ENCODE peak calls at places on chromosome 14, in eight cellular contexts. One of them, this sample, is unnamed.

GRCh38 chr14:52801014-52801708 is 9.8 kb upstream of the GNPNAT1 start:
- DNase-seq in HTR-8/SVneo: no peak
- DNase-seq in naive thymus-derived CD8-positive, alpha-beta T cell: peak
- DNase-seq in SW 1271: peak
- DNase-seq in stimulated activated CD8-positive, alpha-beta memory T cell treated with anti-CD3 and anti-CD28 coated beads, Interleukin-4, amount 100 ng/mL, for 4 hours: no peak
- DNase-seq in tibial nerve: no peak
- DNase-seq in progenitor cell of endocrine pancreas: no peak
- DNase-seq in stimulated activated CD4-positive, alpha-beta T cell treated with anti-CD3 and anti-CD28 coated beads, Interleukin-4, amount 100 ng/mL, for 48 hours: no peak
- DNase-seq in this sample: no peak

GRCh38 chr14:93285048-93285447 is 47.8 kb downstream of the BTBD7 start:
- DNase-seq in HTR-8/SVneo: no peak
- DNase-seq in naive thymus-derived CD8-positive, alpha-beta T cell: no peak
- DNase-seq in SW 1271: no peak
- DNase-seq in stimulated activated CD8-positive, alpha-beta memory T cell treated with anti-CD3 and anti-CD28 coated beads, Interleukin-4, amount 100 ng/mL, for 4 hours: no peak
- DNase-seq in tibial nerve: no peak
- DNase-seq in progenitor cell of endocrine pancreas: no peak
- DNase-seq in stimulated activated CD4-positive, alpha-beta T cell treated with anti-CD3 and anti-CD28 coated beads, Interleukin-4, amount 100 ng/mL, for 48 hours: no peak
- DNase-seq in this sample: no peak

GRCh38 chr14:71408362-71409035 is 501.2 kb downstream of the PCNX1 start:
- DNase-seq in HTR-8/SVneo: no peak
- DNase-seq in naive thymus-derived CD8-positive, alpha-beta T cell: no peak
- DNase-seq in SW 1271: no peak
- DNase-seq in stimulated activated CD8-positive, alpha-beta memory T cell treated with anti-CD3 and anti-CD28 coated beads, Interleukin-4, amount 100 ng/mL, for 4 hours: no peak
- DNase-seq in tibial nerve: no peak
- DNase-seq in progenitor cell of endocrine pancreas: no peak
- DNase-seq in stimulated activated CD4-positive, alpha-beta T cell treated with anti-CD3 and anti-CD28 coated beads, Interleukin-4, amount 100 ng/mL, for 48 hours: no peak
- DNase-seq in this sample: no peak

GRCh38 chr14:71591929-71592328 is 340.3 kb upstream of the RGS6 start:
- DNase-seq in HTR-8/SVneo: peak
- DNase-seq in naive thymus-derived CD8-positive, alpha-beta T cell: no peak
- DNase-seq in SW 1271: peak
- DNase-seq in stimulated activated CD8-positive, alpha-beta memory T cell treated with anti-CD3 and anti-CD28 coated beads, Interleukin-4, amount 100 ng/mL, for 4 hours: no peak
- DNase-seq in tibial nerve: no peak
- DNase-seq in progenitor cell of endocrine pancreas: no peak
- DNase-seq in stimulated activated CD4-positive, alpha-beta T cell treated with anti-CD3 and anti-CD28 coated beads, Interleukin-4, amount 100 ng/mL, for 48 hours: no peak
- DNase-seq in this sample: no peak

GRCh38 chr14:54381821-54382220 is 15.0 kb upstream of the CDKN3 start:
- DNase-seq in HTR-8/SVneo: no peak
- DNase-seq in naive thymus-derived CD8-positive, alpha-beta T cell: no peak
- DNase-seq in SW 1271: no peak
- DNase-seq in stimulated activated CD8-positive, alpha-beta memory T cell treated with anti-CD3 and anti-CD28 coated beads, Interleukin-4, amount 100 ng/mL, for 4 hours: no peak
- DNase-seq in tibial nerve: no peak
- DNase-seq in progenitor cell of endocrine pancreas: no peak
- DNase-seq in stimulated activated CD4-positive, alpha-beta T cell treated with anti-CD3 and anti-CD28 coated beads, Interleukin-4, amount 100 ng/mL, for 48 hours: no peak
- DNase-seq in this sample: no peak

GRCh38 chr14:69077841-69078240 is 75.1 kb downstream of the DCAF5 start:
- DNase-seq in HTR-8/SVneo: peak
- DNase-seq in naive thymus-derived CD8-positive, alpha-beta T cell: no peak
- DNase-seq in SW 1271: peak
- DNase-seq in stimulated activated CD8-positive, alpha-beta memory T cell treated with anti-CD3 and anti-CD28 coated beads, Interleukin-4, amount 100 ng/mL, for 4 hours: no peak
- DNase-seq in tibial nerve: no peak
- DNase-seq in progenitor cell of endocrine pancreas: no peak
- DNase-seq in stimulated activated CD4-positive, alpha-beta T cell treated with anti-CD3 and anti-CD28 coated beads, Interleukin-4, amount 100 ng/mL, for 48 hours: no peak
- DNase-seq in this sample: no peak

GRCh38 chr14:104596451-104596918 is 8.1 kb downstream of the TMEM179 start:
- DNase-seq in HTR-8/SVneo: no peak
- DNase-seq in naive thymus-derived CD8-positive, alpha-beta T cell: no peak
- DNase-seq in SW 1271: no peak
- DNase-seq in stimulated activated CD8-positive, alpha-beta memory T cell treated with anti-CD3 and anti-CD28 coated beads, Interleukin-4, amount 100 ng/mL, for 4 hours: no peak
- DNase-seq in tibial nerve: no peak
- DNase-seq in progenitor cell of endocrine pancreas: no peak
- DNase-seq in stimulated activated CD4-positive, alpha-beta T cell treated with anti-CD3 and anti-CD28 coated beads, Interleukin-4, amount 100 ng/mL, for 48 hours: no peak
- DNase-seq in this sample: no peak

GRCh38 chr14:71150737-71151136 is 243.5 kb downstream of the PCNX1 start:
- DNase-seq in HTR-8/SVneo: no peak
- DNase-seq in naive thymus-derived CD8-positive, alpha-beta T cell: no peak
- DNase-seq in SW 1271: no peak
- DNase-seq in stimulated activated CD8-positive, alpha-beta memory T cell treated with anti-CD3 and anti-CD28 coated beads, Interleukin-4, amount 100 ng/mL, for 4 hours: no peak
- DNase-seq in tibial nerve: no peak
- DNase-seq in progenitor cell of endocrine pancreas: no peak
- DNase-seq in stimulated activated CD4-positive, alpha-beta T cell treated with anti-CD3 and anti-CD28 coated beads, Interleukin-4, amount 100 ng/mL, for 48 hours: no peak
- DNase-seq in this sample: no peak

GRCh38 chr14:58287607-58288042 is 10.7 kb upstream of the ARID4A start:
- DNase-seq in HTR-8/SVneo: no peak
- DNase-seq in naive thymus-derived CD8-positive, alpha-beta T cell: no peak
- DNase-seq in SW 1271: no peak
- DNase-seq in stimulated activated CD8-positive, alpha-beta memory T cell treated with anti-CD3 and anti-CD28 coated beads, Interleukin-4, amount 100 ng/mL, for 4 hours: no peak
- DNase-seq in tibial nerve: no peak
- DNase-seq in progenitor cell of endocrine pancreas: no peak
- DNase-seq in stimulated activated CD4-positive, alpha-beta T cell treated with anti-CD3 and anti-CD28 coated beads, Interleukin-4, amount 100 ng/mL, for 48 hours: no peak
- DNase-seq in this sample: peak

GRCh38 chr14:96627811-96628775 is 125.9 kb downstream of the PAPOLA start:
- DNase-seq in HTR-8/SVneo: no peak
- DNase-seq in naive thymus-derived CD8-positive, alpha-beta T cell: no peak
- DNase-seq in SW 1271: no peak
- DNase-seq in stimulated activated CD8-positive, alpha-beta memory T cell treated with anti-CD3 and anti-CD28 coated beads, Interleukin-4, amount 100 ng/mL, for 4 hours: no peak
- DNase-seq in tibial nerve: no peak
- DNase-seq in progenitor cell of endocrine pancreas: peak
- DNase-seq in stimulated activated CD4-positive, alpha-beta T cell treated with anti-CD3 and anti-CD28 coated beads, Interleukin-4, amount 100 ng/mL, for 48 hours: no peak
- DNase-seq in this sample: no peak

GRCh38 chr14:64804754-64805260 is 74.9 kb downstream of the SPTB start:
- DNase-seq in HTR-8/SVneo: no peak
- DNase-seq in naive thymus-derived CD8-positive, alpha-beta T cell: no peak
- DNase-seq in SW 1271: no peak
- DNase-seq in stimulated activated CD8-positive, alpha-beta memory T cell treated with anti-CD3 and anti-CD28 coated beads, Interleukin-4, amount 100 ng/mL, for 4 hours: no peak
- DNase-seq in tibial nerve: no peak
- DNase-seq in progenitor cell of endocrine pancreas: no peak
- DNase-seq in stimulated activated CD4-positive, alpha-beta T cell treated with anti-CD3 and anti-CD28 coated beads, Interleukin-4, amount 100 ng/mL, for 48 hours: no peak
- DNase-seq in this sample: no peak

GRCh38 chr14:94391284-94391914 is 3.0 kb upstream of the SERPINA1 start:
- DNase-seq in HTR-8/SVneo: no peak
- DNase-seq in naive thymus-derived CD8-positive, alpha-beta T cell: no peak
- DNase-seq in SW 1271: no peak
- DNase-seq in stimulated activated CD8-positive, alpha-beta memory T cell treated with anti-CD3 and anti-CD28 coated beads, Interleukin-4, amount 100 ng/mL, for 4 hours: no peak
- DNase-seq in tibial nerve: no peak
- DNase-seq in progenitor cell of endocrine pancreas: no peak
- DNase-seq in stimulated activated CD4-positive, alpha-beta T cell treated with anti-CD3 and anti-CD28 coated beads, Interleukin-4, amount 100 ng/mL, for 48 hours: no peak
- DNase-seq in this sample: no peak

GRCh38 chr14:100103261-100104005 is 38.2 kb downstream of the EVL start:
- DNase-seq in HTR-8/SVneo: no peak
- DNase-seq in naive thymus-derived CD8-positive, alpha-beta T cell: peak
- DNase-seq in SW 1271: no peak
- DNase-seq in stimulated activated CD8-positive, alpha-beta memory T cell treated with anti-CD3 and anti-CD28 coated beads, Interleukin-4, amount 100 ng/mL, for 4 hours: no peak
- DNase-seq in tibial nerve: peak
- DNase-seq in progenitor cell of endocrine pancreas: no peak
- DNase-seq in stimulated activated CD4-positive, alpha-beta T cell treated with anti-CD3 and anti-CD28 coated beads, Interleukin-4, amount 100 ng/mL, for 48 hours: no peak
- DNase-seq in this sample: no peak

GRCh38 chr14:79016828-79017505 is 846.8 kb downstream of the NRXN3 start:
- DNase-seq in HTR-8/SVneo: peak
- DNase-seq in naive thymus-derived CD8-positive, alpha-beta T cell: no peak
- DNase-seq in SW 1271: peak
- DNase-seq in stimulated activated CD8-positive, alpha-beta memory T cell treated with anti-CD3 and anti-CD28 coated beads, Interleukin-4, amount 100 ng/mL, for 4 hours: no peak
- DNase-seq in tibial nerve: no peak
- DNase-seq in progenitor cell of endocrine pancreas: no peak
- DNase-seq in stimulated activated CD4-positive, alpha-beta T cell treated with anti-CD3 and anti-CD28 coated beads, Interleukin-4, amount 100 ng/mL, for 48 hours: no peak
- DNase-seq in this sample: peak

GRCh38 chr14:94770815-94771190 is 890 bp upstream of the GSC start:
- DNase-seq in HTR-8/SVneo: no peak
- DNase-seq in naive thymus-derived CD8-positive, alpha-beta T cell: no peak
- DNase-seq in SW 1271: no peak
- DNase-seq in stimulated activated CD8-positive, alpha-beta memory T cell treated with anti-CD3 and anti-CD28 coated beads, Interleukin-4, amount 100 ng/mL, for 4 hours: no peak
- DNase-seq in tibial nerve: no peak
- DNase-seq in progenitor cell of endocrine pancreas: no peak
- DNase-seq in stimulated activated CD4-positive, alpha-beta T cell treated with anti-CD3 and anti-CD28 coated beads, Interleukin-4, amount 100 ng/mL, for 48 hours: no peak
- DNase-seq in this sample: no peak

GRCh38 chr14:60563113-60563512 is 54.2 kb downstream of the SIX6 start:
- DNase-seq in HTR-8/SVneo: no peak
- DNase-seq in naive thymus-derived CD8-positive, alpha-beta T cell: no peak
- DNase-seq in SW 1271: no peak
- DNase-seq in stimulated activated CD8-positive, alpha-beta memory T cell treated with anti-CD3 and anti-CD28 coated beads, Interleukin-4, amount 100 ng/mL, for 4 hours: no peak
- DNase-seq in tibial nerve: no peak
- DNase-seq in progenitor cell of endocrine pancreas: no peak
- DNase-seq in stimulated activated CD4-positive, alpha-beta T cell treated with anti-CD3 and anti-CD28 coated beads, Interleukin-4, amount 100 ng/mL, for 48 hours: no peak
- DNase-seq in this sample: no peak

GRCh38 chr14:58401587-58401986 is 5.9 kb downstream of the TOMM20L start:
- DNase-seq in HTR-8/SVneo: no peak
- DNase-seq in naive thymus-derived CD8-positive, alpha-beta T cell: no peak
- DNase-seq in SW 1271: no peak
- DNase-seq in stimulated activated CD8-positive, alpha-beta memory T cell treated with anti-CD3 and anti-CD28 coated beads, Interleukin-4, amount 100 ng/mL, for 4 hours: no peak
- DNase-seq in tibial nerve: no peak
- DNase-seq in progenitor cell of endocrine pancreas: no peak
- DNase-seq in stimulated activated CD4-positive, alpha-beta T cell treated with anti-CD3 and anti-CD28 coated beads, Interleukin-4, amount 100 ng/mL, for 48 hours: no peak
- DNase-seq in this sample: no peak

GRCh38 chr14:75479770-75480600 is 42.3 kb upstream of the BATF start:
- DNase-seq in HTR-8/SVneo: no peak
- DNase-seq in naive thymus-derived CD8-positive, alpha-beta T cell: no peak
- DNase-seq in SW 1271: no peak
- DNase-seq in stimulated activated CD8-positive, alpha-beta memory T cell treated with anti-CD3 and anti-CD28 coated beads, Interleukin-4, amount 100 ng/mL, for 4 hours: no peak
- DNase-seq in tibial nerve: no peak
- DNase-seq in progenitor cell of endocrine pancreas: no peak
- DNase-seq in stimulated activated CD4-positive, alpha-beta T cell treated with anti-CD3 and anti-CD28 coated beads, Interleukin-4, amount 100 ng/mL, for 48 hours: no peak
- DNase-seq in this sample: peak

GRCh38 chr14:105041841-105042765 is 21.2 kb upstream of the CDCA4 start:
- DNase-seq in HTR-8/SVneo: no peak
- DNase-seq in naive thymus-derived CD8-positive, alpha-beta T cell: no peak
- DNase-seq in SW 1271: no peak
- DNase-seq in stimulated activated CD8-positive, alpha-beta memory T cell treated with anti-CD3 and anti-CD28 coated beads, Interleukin-4, amount 100 ng/mL, for 4 hours: no peak
- DNase-seq in tibial nerve: no peak
- DNase-seq in progenitor cell of endocrine pancreas: no peak
- DNase-seq in stimulated activated CD4-positive, alpha-beta T cell treated with anti-CD3 and anti-CD28 coated beads, Interleukin-4, amount 100 ng/mL, for 48 hours: no peak
- DNase-seq in this sample: no peak

GRCh38 chr14:89543420-89543790 is 126.4 kb upstream of the FOXN3 start:
- DNase-seq in HTR-8/SVneo: no peak
- DNase-seq in naive thymus-derived CD8-positive, alpha-beta T cell: no peak
- DNase-seq in SW 1271: no peak
- DNase-seq in stimulated activated CD8-positive, alpha-beta memory T cell treated with anti-CD3 and anti-CD28 coated beads, Interleukin-4, amount 100 ng/mL, for 4 hours: no peak
- DNase-seq in tibial nerve: no peak
- DNase-seq in progenitor cell of endocrine pancreas: peak
- DNase-seq in stimulated activated CD4-positive, alpha-beta T cell treated with anti-CD3 and anti-CD28 coated beads, Interleukin-4, amount 100 ng/mL, for 48 hours: no peak
- DNase-seq in this sample: no peak

GRCh38 chr14:65461730-65462129 is 49.2 kb downstream of the FUT8 start:
- DNase-seq in HTR-8/SVneo: no peak
- DNase-seq in naive thymus-derived CD8-positive, alpha-beta T cell: no peak
- DNase-seq in SW 1271: no peak
- DNase-seq in stimulated activated CD8-positive, alpha-beta memory T cell treated with anti-CD3 and anti-CD28 coated beads, Interleukin-4, amount 100 ng/mL, for 4 hours: no peak
- DNase-seq in tibial nerve: no peak
- DNase-seq in progenitor cell of endocrine pancreas: no peak
- DNase-seq in stimulated activated CD4-positive, alpha-beta T cell treated with anti-CD3 and anti-CD28 coated beads, Interleukin-4, amount 100 ng/mL, for 48 hours: no peak
- DNase-seq in this sample: no peak

GRCh38 chr14:103141117-103141796 is 18.0 kb downstream of the TNFAIP2 start:
- DNase-seq in HTR-8/SVneo: no peak
- DNase-seq in naive thymus-derived CD8-positive, alpha-beta T cell: peak
- DNase-seq in SW 1271: peak
- DNase-seq in stimulated activated CD8-positive, alpha-beta memory T cell treated with anti-CD3 and anti-CD28 coated beads, Interleukin-4, amount 100 ng/mL, for 4 hours: no peak
- DNase-seq in tibial nerve: no peak
- DNase-seq in progenitor cell of endocrine pancreas: no peak
- DNase-seq in stimulated activated CD4-positive, alpha-beta T cell treated with anti-CD3 and anti-CD28 coated beads, Interleukin-4, amount 100 ng/mL, for 48 hours: peak
- DNase-seq in this sample: peak

GRCh38 chr14:44895716-44896115 is 66.0 kb downstream of the KLHL28 start:
- DNase-seq in HTR-8/SVneo: peak
- DNase-seq in naive thymus-derived CD8-positive, alpha-beta T cell: no peak
- DNase-seq in SW 1271: peak
- DNase-seq in stimulated activated CD8-positive, alpha-beta memory T cell treated with anti-CD3 and anti-CD28 coated beads, Interleukin-4, amount 100 ng/mL, for 4 hours: no peak
- DNase-seq in tibial nerve: no peak
- DNase-seq in progenitor cell of endocrine pancreas: no peak
- DNase-seq in stimulated activated CD4-positive, alpha-beta T cell treated with anti-CD3 and anti-CD28 coated beads, Interleukin-4, amount 100 ng/mL, for 48 hours: no peak
- DNase-seq in this sample: no peak

GRCh38 chr14:24851837-24852236 is 198.1 kb downstream of the STXBP6 start:
- DNase-seq in HTR-8/SVneo: no peak
- DNase-seq in naive thymus-derived CD8-positive, alpha-beta T cell: no peak
- DNase-seq in SW 1271: no peak
- DNase-seq in stimulated activated CD8-positive, alpha-beta memory T cell treated with anti-CD3 and anti-CD28 coated beads, Interleukin-4, amount 100 ng/mL, for 4 hours: no peak
- DNase-seq in tibial nerve: no peak
- DNase-seq in progenitor cell of endocrine pancreas: no peak
- DNase-seq in stimulated activated CD4-positive, alpha-beta T cell treated with anti-CD3 and anti-CD28 coated beads, Interleukin-4, amount 100 ng/mL, for 48 hours: no peak
- DNase-seq in this sample: no peak

GRCh38 chr14:101120636-101121398 is 217.3 kb upstream of the RTL1 start:
- DNase-seq in HTR-8/SVneo: no peak
- DNase-seq in naive thymus-derived CD8-positive, alpha-beta T cell: no peak
- DNase-seq in SW 1271: no peak
- DNase-seq in stimulated activated CD8-positive, alpha-beta memory T cell treated with anti-CD3 and anti-CD28 coated beads, Interleukin-4, amount 100 ng/mL, for 4 hours: no peak
- DNase-seq in tibial nerve: peak
- DNase-seq in progenitor cell of endocrine pancreas: no peak
- DNase-seq in stimulated activated CD4-positive, alpha-beta T cell treated with anti-CD3 and anti-CD28 coated beads, Interleukin-4, amount 100 ng/mL, for 48 hours: no peak
- DNase-seq in this sample: no peak

GRCh38 chr14:93173943-93174395 is 10.7 kb downstream of the MOAP1 start:
- DNase-seq in HTR-8/SVneo: no peak
- DNase-seq in naive thymus-derived CD8-positive, alpha-beta T cell: no peak
- DNase-seq in SW 1271: no peak
- DNase-seq in stimulated activated CD8-positive, alpha-beta memory T cell treated with anti-CD3 and anti-CD28 coated beads, Interleukin-4, amount 100 ng/mL, for 4 hours: no peak
- DNase-seq in tibial nerve: no peak
- DNase-seq in progenitor cell of endocrine pancreas: no peak
- DNase-seq in stimulated activated CD4-positive, alpha-beta T cell treated with anti-CD3 and anti-CD28 coated beads, Interleukin-4, amount 100 ng/mL, for 48 hours: no peak
- DNase-seq in this sample: no peak

GRCh38 chr14:68309631-68310030 is 483.2 kb downstream of the ZFP36L1 start:
- DNase-seq in HTR-8/SVneo: no peak
- DNase-seq in naive thymus-derived CD8-positive, alpha-beta T cell: no peak
- DNase-seq in SW 1271: no peak
- DNase-seq in stimulated activated CD8-positive, alpha-beta memory T cell treated with anti-CD3 and anti-CD28 coated beads, Interleukin-4, amount 100 ng/mL, for 4 hours: no peak
- DNase-seq in tibial nerve: no peak
- DNase-seq in progenitor cell of endocrine pancreas: no peak
- DNase-seq in stimulated activated CD4-positive, alpha-beta T cell treated with anti-CD3 and anti-CD28 coated beads, Interleukin-4, amount 100 ng/mL, for 48 hours: no peak
- DNase-seq in this sample: no peak

GRCh38 chr14:35814371-35815005 is 5.4 kb upstream of the RALGAPA1 start:
- DNase-seq in HTR-8/SVneo: no peak
- DNase-seq in naive thymus-derived CD8-positive, alpha-beta T cell: peak
- DNase-seq in SW 1271: peak
- DNase-seq in stimulated activated CD8-positive, alpha-beta memory T cell treated with anti-CD3 and anti-CD28 coated beads, Interleukin-4, amount 100 ng/mL, for 4 hours: peak
- DNase-seq in tibial nerve: peak
- DNase-seq in progenitor cell of endocrine pancreas: peak
- DNase-seq in stimulated activated CD4-positive, alpha-beta T cell treated with anti-CD3 and anti-CD28 coated beads, Interleukin-4, amount 100 ng/mL, for 48 hours: peak
- DNase-seq in this sample: peak

GRCh38 chr14:104794099-104794498 is 1.4 kb downstream of the AKT1 start:
- DNase-seq in HTR-8/SVneo: no peak
- DNase-seq in naive thymus-derived CD8-positive, alpha-beta T cell: peak
- DNase-seq in SW 1271: peak
- DNase-seq in stimulated activated CD8-positive, alpha-beta memory T cell treated with anti-CD3 and anti-CD28 coated beads, Interleukin-4, amount 100 ng/mL, for 4 hours: no peak
- DNase-seq in tibial nerve: no peak
- DNase-seq in progenitor cell of endocrine pancreas: peak
- DNase-seq in stimulated activated CD4-positive, alpha-beta T cell treated with anti-CD3 and anti-CD28 coated beads, Interleukin-4, amount 100 ng/mL, for 48 hours: peak
- DNase-seq in this sample: no peak

GRCh38 chr14:96081767-96082400 is 42.7 kb downstream of the C14orf132 start:
- DNase-seq in HTR-8/SVneo: no peak
- DNase-seq in naive thymus-derived CD8-positive, alpha-beta T cell: no peak
- DNase-seq in SW 1271: no peak
- DNase-seq in stimulated activated CD8-positive, alpha-beta memory T cell treated with anti-CD3 and anti-CD28 coated beads, Interleukin-4, amount 100 ng/mL, for 4 hours: no peak
- DNase-seq in tibial nerve: no peak
- DNase-seq in progenitor cell of endocrine pancreas: no peak
- DNase-seq in stimulated activated CD4-positive, alpha-beta T cell treated with anti-CD3 and anti-CD28 coated beads, Interleukin-4, amount 100 ng/mL, for 48 hours: no peak
- DNase-seq in this sample: no peak

GRCh38 chr14:87131879-87132278 is 861.1 kb downstream of the GALC start:
- DNase-seq in HTR-8/SVneo: peak
- DNase-seq in naive thymus-derived CD8-positive, alpha-beta T cell: no peak
- DNase-seq in SW 1271: no peak
- DNase-seq in stimulated activated CD8-positive, alpha-beta memory T cell treated with anti-CD3 and anti-CD28 coated beads, Interleukin-4, amount 100 ng/mL, for 4 hours: no peak
- DNase-seq in tibial nerve: no peak
- DNase-seq in progenitor cell of endocrine pancreas: no peak
- DNase-seq in stimulated activated CD4-positive, alpha-beta T cell treated with anti-CD3 and anti-CD28 coated beads, Interleukin-4, amount 100 ng/mL, for 48 hours: no peak
- DNase-seq in this sample: no peak

GRCh38 chr14:90140298-90140955 is 78.6 kb downstream of the KCNK13 start:
- DNase-seq in HTR-8/SVneo: peak
- DNase-seq in naive thymus-derived CD8-positive, alpha-beta T cell: no peak
- DNase-seq in SW 1271: no peak
- DNase-seq in stimulated activated CD8-positive, alpha-beta memory T cell treated with anti-CD3 and anti-CD28 coated beads, Interleukin-4, amount 100 ng/mL, for 4 hours: no peak
- DNase-seq in tibial nerve: no peak
- DNase-seq in progenitor cell of endocrine pancreas: no peak
- DNase-seq in stimulated activated CD4-positive, alpha-beta T cell treated with anti-CD3 and anti-CD28 coated beads, Interleukin-4, amount 100 ng/mL, for 48 hours: no peak
- DNase-seq in this sample: no peak

GRCh38 chr14:38197001-38197760 is 10.5 kb upstream of the SSTR1 start:
- DNase-seq in HTR-8/SVneo: no peak
- DNase-seq in naive thymus-derived CD8-positive, alpha-beta T cell: peak
- DNase-seq in SW 1271: peak
- DNase-seq in stimulated activated CD8-positive, alpha-beta memory T cell treated with anti-CD3 and anti-CD28 coated beads, Interleukin-4, amount 100 ng/mL, for 4 hours: no peak
- DNase-seq in tibial nerve: no peak
- DNase-seq in progenitor cell of endocrine pancreas: no peak
- DNase-seq in stimulated activated CD4-positive, alpha-beta T cell treated with anti-CD3 and anti-CD28 coated beads, Interleukin-4, amount 100 ng/mL, for 48 hours: no peak
- DNase-seq in this sample: no peak

GRCh38 chr14:103994535-103995184 is 52.3 kb upstream of the RD3L start:
- DNase-seq in HTR-8/SVneo: no peak
- DNase-seq in naive thymus-derived CD8-positive, alpha-beta T cell: no peak
- DNase-seq in SW 1271: no peak
- DNase-seq in stimulated activated CD8-positive, alpha-beta memory T cell treated with anti-CD3 and anti-CD28 coated beads, Interleukin-4, amount 100 ng/mL, for 4 hours: no peak
- DNase-seq in tibial nerve: no peak
- DNase-seq in progenitor cell of endocrine pancreas: no peak
- DNase-seq in stimulated activated CD4-positive, alpha-beta T cell treated with anti-CD3 and anti-CD28 coated beads, Interleukin-4, amount 100 ng/mL, for 48 hours: no peak
- DNase-seq in this sample: no peak

This sample was measured in Caco-2.